ENCODE peak calls at places on chromosomes 4 and X, in four cellular contexts. W is BJ; O is activated naive CD4-positive, alpha-beta T cell treated with anti-CD3 and anti-CD28 coated beads, Interleukin-2, amount 50 U/mL, for 16 hours; G is lung microvascular endothelial cell. A is an unnamed sample.

GRCh38 chr4:51836531-51836930 is 6.4 kb upstream of the DCUN1D4 start:
- DNase-seq in W (no peak), O (no peak), G (peak), A (no peak)

GRCh38 chr4:156545003-156545785 is 426.4 kb downstream of the PDGFC start:
- DNase-seq in W (no peak), O (no peak), G (no peak), A (no peak)

GRCh38 chr4:187480146-187481145 is 515.1 kb upstream of the ZFP42 start:
- DNase-seq in W (peak), O (no peak), G (no peak), A (no peak)

GRCh38 chr4:80134936-80135701 is 62.1 kb upstream of the ANTXR2 start:
- DNase-seq in W (no peak), O (no peak), G (no peak), A (no peak)

GRCh38 chr4:150818661-150819060 is 196.4 kb downstream of the LRBA start:
- DNase-seq in W (no peak), O (no peak), G (peak), A (no peak)

GRCh38 chr4:184306949-184307348 is 89.3 kb upstream of the ENPP6 start:
- DNase-seq in W (no peak), O (no peak), G (peak), A (no peak)

GRCh38 chr4:98542011-98542410 is 116.4 kb downstream of the TSPAN5 start:
- DNase-seq in W (no peak), O (no peak), G (no peak), A (no peak)

GRCh38 chr4:149896428-149896827 is 80.8 kb upstream of the IQCM start:
- DNase-seq in W (no peak), O (no peak), G (peak), A (no peak)

GRCh38 chr4:110309686-110310085 is 111.3 kb upstream of the ELOVL6 start:
- DNase-seq in W (no peak), O (no peak), G (no peak), A (no peak)

GRCh38 chr4:139389102-139389501 is 64.8 kb upstream of the RAB33B start:
- DNase-seq in W (no peak), O (no peak), G (no peak), A (no peak)

GRCh38 chr4:77176606-77177005 is 19.6 kb downstream of the CCNG2 start:
- DNase-seq in W (no peak), O (no peak), G (no peak), A (no peak)

GRCh38 chr4:128819082-128819742 is 9.7 kb downstream of the JADE1 start:
- DNase-seq in W (no peak), O (no peak), G (no peak), A (no peak)

GRCh38 chrX:23803931-23804381 is 21.0 kb downstream of the SAT1 start:
- DNase-seq in W (no peak), O (no peak), G (peak), A (no peak)

GRCh38 chrX:11462136-11462535 is 168.9 kb downstream of the AMELX start:
- DNase-seq in W (no peak), O (no peak), G (peak), A (no peak)

GRCh38 chr4:60201052-60201673 is 999.0 kb upstream of the ADGRL3 start:
- DNase-seq in W (peak), O (peak), G (peak), A (no peak)

GRCh38 chrX:119981286-119982070 is 37.9 kb upstream of the NKAP start:
- DNase-seq in W (no peak), O (no peak), G (peak), A (no peak)

GRCh38 chr4:144399927-144400326 is 246.0 kb upstream of the HHIP start:
- DNase-seq in W (no peak), O (no peak), G (peak), A (no peak)

GRCh38 chrX:22366166-22366702 is 93.5 kb downstream of the CBLL2 start:
- DNase-seq in W (no peak), O (no peak), G (no peak), A (no peak)

GRCh38 chrX:38304010-38304409 is 23.3 kb downstream of the RPGR start:
- DNase-seq in W (no peak), O (no peak), G (peak), A (no peak)

GRCh38 chrX:95716841-95717240 is 967.8 kb upstream of the DIAPH2 start:
- DNase-seq in W (no peak), O (no peak), G (no peak), A (no peak)

GRCh38 chr4:52665592-52665991 is 6.5 kb upstream of the USP46 start:
- DNase-seq in W (no peak), O (no peak), G (peak), A (no peak)

GRCh38 chr4:127470290-127470809 is 162.4 kb upstream of the INTU start:
- DNase-seq in W (no peak), O (no peak), G (no peak), A (no peak)

GRCh38 chr4:98290511-98290910 is 29.3 kb downstream of the RAP1GDS1 start:
- DNase-seq in W (peak), O (no peak), G (no peak), A (no peak)

GRCh38 chr4:76447326-76447954 is 12.4 kb downstream of the SHROOM3 start:
- DNase-seq in W (no peak), O (no peak), G (no peak), A (no peak)

GRCh38 chrX:18422886-18423285 is 2.5 kb upstream of the CDKL5 start:
- DNase-seq in W (no peak), O (no peak), G (no peak), A (no peak)

GRCh38 chr4:176726803-176727202 is 65.9 kb downstream of the VEGFC start:
- DNase-seq in W (no peak), O (no peak), G (peak), A (no peak)

GRCh38 chr4:76718021-76718420 is 179.9 kb downstream of the SOWAHB start:
- DNase-seq in W (no peak), O (no peak), G (no peak), A (no peak)

GRCh38 chrX:72180539-72180938 is 1.0 kb upstream of the PIN4 start:
- DNase-seq in W (no peak), O (no peak), G (no peak), A (no peak)

GRCh38 chr4:55036405-55036804 is 89.0 kb downstream of the KDR start:
- DNase-seq in W (no peak), O (no peak), G (no peak), A (no peak)

GRCh38 chr4:149735796-149736195 is 79.8 kb downstream of the IQCM start:
- DNase-seq in W (no peak), O (no peak), G (no peak), A (no peak)

GRCh38 chr4:45293335-45293734 is 567.0 kb upstream of the GNPDA2 start:
- DNase-seq in W (no peak), O (no peak), G (no peak), A (no peak)

A was measured in T-helper 9 cell.